ENCODE peak calls at places on chromosomes 4 and X, in nine cellular contexts. M, T, A, D, I, Q, E, J and S are unnamed samples.

GRCh38 chr4:128711361-128711760 is 98.1 kb upstream of the JADE1 start:
- DNase-seq in M (no peak), T (peak), A (no peak), D (no peak), I (no peak), Q (no peak), E (no peak), J (no peak), S (no peak)

GRCh38 chrX:5176766-5177165 is 1051.9 kb downstream of the NLGN4X start:
- DNase-seq in M (no peak), T (no peak), A (no peak), D (no peak), I (no peak), Q (no peak), E (no peak), J (no peak), S (no peak)

GRCh38 chrX:108946531-108946930 is 210.2 kb upstream of the IRS4 start:
- DNase-seq in M (no peak), T (no peak), A (no peak), D (no peak), I (no peak), Q (no peak), E (no peak), J (no peak), S (no peak)

GRCh38 chr4:126778348-126778747 is 854.4 kb upstream of the INTU start:
- DNase-seq in M (no peak), T (peak), A (no peak), D (no peak), I (peak), Q (no peak), E (no peak), J (no peak), S (no peak)

GRCh38 chr4:6388713-6389112 is 83.7 kb downstream of the PPP2R2C start:
- DNase-seq in M (no peak), T (no peak), A (no peak), D (no peak), I (no peak), Q (no peak), E (no peak), J (no peak), S (no peak)

GRCh38 chr4:124684301-124684700 is 28.2 kb downstream of the ANKRD50 start:
- DNase-seq in M (no peak), T (peak), A (no peak), D (no peak), I (no peak), Q (no peak), E (no peak), J (no peak), S (no peak)

GRCh38 chr4:186845137-186845842 is 121.6 kb upstream of the FAT1 start:
- DNase-seq in M (no peak), T (peak), A (no peak), D (no peak), I (peak), Q (peak), E (no peak), J (no peak), S (no peak)

GRCh38 chr4:66489783-66490452 is 819.6 kb upstream of the EPHA5 start:
- DNase-seq in M (no peak), T (peak), A (no peak), D (no peak), I (peak), Q (no peak), E (no peak), J (no peak), S (no peak)

GRCh38 chr4:38618510-38618909 is 45.5 kb upstream of the KLF3 start:
- DNase-seq in M (no peak), T (no peak), A (no peak), D (no peak), I (no peak), Q (no peak), E (no peak), J (no peak), S (no peak)

GRCh38 chr4:54090804-54091623 is 8.9 kb upstream of the GSX2 start:
- DNase-seq in M (no peak), T (peak), A (peak), D (no peak), I (no peak), Q (no peak), E (no peak), J (no peak), S (peak)

GRCh38 chrX:16671005-16671404 is 21.0 kb downstream of the S100G start:
- DNase-seq in M (no peak), T (peak), A (no peak), D (no peak), I (peak), Q (peak), E (peak), J (no peak), S (peak)

GRCh38 chr4:174553828-174554227 is 31.5 kb upstream of the HPGD start:
- DNase-seq in M (no peak), T (peak), A (no peak), D (no peak), I (no peak), Q (peak), E (no peak), J (no peak), S (no peak)

GRCh38 chr4:7539659-7540058 is 104.9 kb upstream of the PSAPL1 start:
- DNase-seq in M (peak), T (no peak), A (no peak), D (peak), I (peak), Q (no peak), E (no peak), J (peak), S (no peak)

GRCh38 chr4:161714022-161714751 is 449.6 kb downstream of the FSTL5 start:
- DNase-seq in M (no peak), T (peak), A (no peak), D (no peak), I (peak), Q (peak), E (no peak), J (no peak), S (peak)

GRCh38 chr4:69965628-69966027 is at the start of gene CSN2:
- DNase-seq in M (no peak), T (no peak), A (no peak), D (no peak), I (no peak), Q (no peak), E (no peak), J (no peak), S (no peak)

GRCh38 chrX:137227164-137227563 is 193.4 kb upstream of the GPR101 start:
- DNase-seq in M (no peak), T (no peak), A (no peak), D (no peak), I (no peak), Q (no peak), E (no peak), J (no peak), S (no peak)

GRCh38 chrX:19350831-19351447 is 7.2 kb downstream of the PDHA1 start:
- DNase-seq in M (peak), T (no peak), A (no peak), D (no peak), I (no peak), Q (no peak), E (no peak), J (no peak), S (no peak)

GRCh38 chr4:124278477-124278876 is 434.1 kb downstream of the ANKRD50 start:
- DNase-seq in M (no peak), T (no peak), A (no peak), D (no peak), I (peak), Q (no peak), E (no peak), J (no peak), S (no peak)

GRCh38 chr4:38102942-38103604 is 142.9 kb downstream of the PTTG2 start:
- DNase-seq in M (no peak), T (no peak), A (no peak), D (no peak), I (no peak), Q (no peak), E (no peak), J (no peak), S (no peak)